ENCODE peak calls at places on chromosomes 12 and 14, in eight cellular contexts. R, I, P, B, T, E, W and Q are unnamed samples.

GRCh38 chr14:93064411-93065271 is 51.1 kb downstream of the ITPK1 start:
- DNase-seq in P (no peak), I (peak; percentile 60), E (no peak), T (no peak), R (no peak), W (no peak), B (no peak), Q (no peak)

GRCh38 chr12:105574056-105574715 is 243.7 kb downstream of the C12orf75 start:
- DNase-seq in R (no peak), T (no peak), E (no peak), I (no peak), P (no peak), B (no peak), W (no peak), Q (peak; percentile 48)

GRCh38 chr12:57864382-57864781 is 17.9 kb upstream of the CTDSP2 start:
- DNase-seq in B (no peak), T (no peak), P (no peak), W (no peak), R (no peak), I (peak; percentile 80), E (no peak), Q (no peak)

GRCh38 chr14:89773644-89774316 is 180.8 kb downstream of the EFCAB11 start:
- DNase-seq in W (peak; percentile 17), B (no peak), I (no peak), T (no peak), P (peak; percentile 42), E (peak; percentile 71), R (no peak), Q (peak; percentile 30)

GRCh38 chr14:69896080-69896479 is 16.9 kb downstream of the SMOC1 start:
- DNase-seq in B (no peak), P (no peak), E (no peak), W (no peak), T (no peak), R (no peak), I (no peak), Q (no peak)

GRCh38 chr12:105936496-105936895 is 202.3 kb downstream of the NUAK1 start:
- DNase-seq in R (no peak), T (no peak), E (no peak), P (no peak), I (no peak), W (no peak), B (no peak), Q (no peak)

GRCh38 chr12:6277982-6278438 is 32.5 kb upstream of the PLEKHG6 start:
- DNase-seq in P (no peak), W (no peak), I (no peak), R (no peak), E (no peak), B (no peak), T (no peak), Q (no peak)

GRCh38 chr14:68789798-68790655 is 2.8 kb downstream of the ZFP36L1 start:
- DNase-seq in T (no peak), E (no peak), P (peak; percentile 61), I (peak; percentile 66), B (no peak), W (peak; percentile 46), R (peak; percentile 39), Q (peak; percentile 49)

GRCh38 chr12:3631272-3631637 is 121.7 kb downstream of the CRACR2A start:
- DNase-seq in W (no peak), T (no peak), P (no peak), E (no peak), R (no peak), I (no peak), B (no peak), Q (no peak)

GRCh38 chr14:75303415-75303814 is 24.8 kb downstream of the FOS start:
- DNase-seq in T (no peak), R (peak; percentile 79), P (peak; percentile 44), B (peak; percentile 29), E (peak; percentile 78), W (peak; percentile 69), I (peak; percentile 83), Q (peak; percentile 71)

GRCh38 chr12:11855993-11856374 is 206.5 kb downstream of the ETV6 start:
- DNase-seq in E (peak; percentile 74), R (no peak), P (no peak), I (no peak), T (no peak), B (no peak), W (no peak), Q (no peak)

GRCh38 chr12:111673503-111673902 is 12.3 kb downstream of the BRAP start:
- DNase-seq in E (no peak), B (peak; percentile 5), R (peak; percentile 65), P (no peak), T (no peak), W (peak; percentile 37), I (peak; percentile 56), Q (peak; percentile 25)

GRCh38 chr14:50335989-50336391 is 23.9 kb downstream of the DMAC2L start:
- DNase-seq in B (peak; percentile 51), E (no peak), R (peak; percentile 40), W (peak; percentile 49), T (no peak), I (peak; percentile 44), P (no peak), Q (peak; percentile 27)

GRCh38 chr14:22900088-22900799 is 17.2 kb downstream of the REM2 start:
- DNase-seq in P (peak; percentile 65), W (peak; percentile 79), B (no peak), T (no peak), I (peak; percentile 78), E (peak; percentile 73), R (peak; percentile 81), Q (peak; percentile 76)

GRCh38 chr12:19154696-19155095 is 25.2 kb downstream of the PLEKHA5 start:
- DNase-seq in T (no peak), P (no peak), I (peak; percentile 18), R (peak; percentile 58), E (no peak), B (no peak), W (peak; percentile 27), Q (no peak)

GRCh38 chr12:39010406-39010805 is 105.0 kb upstream of the CPNE8 start:
- DNase-seq in B (no peak), W (no peak), E (no peak), R (no peak), P (no peak), I (no peak), T (no peak), Q (no peak)

GRCh38 chr14:88853129-88853528 is 28.7 kb downstream of the TTC8 start:
- DNase-seq in I (no peak), P (no peak), R (no peak), E (no peak), W (no peak), B (no peak), T (no peak), Q (no peak)

GRCh38 chr14:87494010-87494409 is 499.0 kb downstream of the GALC start:
- DNase-seq in T (no peak), P (peak; percentile 5), B (no peak), I (no peak), R (no peak), W (no peak), E (no peak), Q (no peak)

GRCh38 chr12:31018106-31018890 is 55.4 kb upstream of the DDX11 start:
- DNase-seq in E (no peak), I (no peak), T (no peak), W (no peak), P (no peak), R (no peak), B (no peak), Q (no peak)

GRCh38 chr12:4271433-4272013 is 2.0 kb upstream of the CCND2 start:
- DNase-seq in E (peak; percentile 53), I (peak; percentile 39), P (peak; percentile 21), B (no peak), R (no peak), T (no peak), W (peak; percentile 23), Q (no peak)

GRCh38 chr12:57214398-57214781 is 2.2 kb upstream of the NXPH4 start:
- DNase-seq in B (no peak), T (no peak), E (peak; percentile 63), I (peak; percentile 75), W (peak; percentile 42), P (no peak), R (peak; percentile 54), Q (peak; percentile 65)

GRCh38 chr12:81668475-81668874 is 90.7 kb downstream of the PPFIA2 start:
- DNase-seq in T (peak; percentile 92), E (no peak), W (peak; percentile 90), R (peak; percentile 80), I (peak; percentile 94), B (no peak), P (peak; percentile 88), Q (peak; percentile 50)

GRCh38 chr12:42486407-42486806 is 103.1 kb downstream of the PRICKLE1 start:
- DNase-seq in P (no peak), I (no peak), R (no peak), E (no peak), B (no peak), W (no peak), T (no peak), Q (no peak)

GRCh38 chr14:101636081-101636560 is 74.8 kb downstream of the DIO3 start:
- DNase-seq in R (no peak), I (no peak), E (no peak), B (no peak), W (no peak), P (no peak), T (no peak), Q (no peak)

GRCh38 chr12:87160848-87161601 is 868.2 kb downstream of the C12orf50 start:
- DNase-seq in W (no peak), R (no peak), I (peak; percentile 29), E (no peak), B (no peak), T (no peak), P (peak; percentile 44), Q (peak; percentile 5)

GRCh38 chr14:79809849-79810612 is 401.3 kb downstream of the DIO2 start:
- DNase-seq in T (no peak), R (peak; percentile 8), P (peak; percentile 2), B (no peak), W (peak; percentile 31), E (peak; percentile 1), I (peak; percentile 1), Q (peak; percentile 53)

GRCh38 chr14:70808402-70809237 is 693 bp downstream of the MAP3K9 start:
- DNase-seq in P (no peak), I (peak; percentile 24), W (no peak), E (no peak), R (no peak), B (no peak), T (no peak), Q (peak; percentile 25)

GRCh38 chr12:91511795-91512420 is 329.3 kb upstream of the DCN start:
- DNase-seq in I (no peak), T (no peak), E (no peak), P (no peak), R (no peak), W (no peak), B (no peak), Q (no peak)

GRCh38 chr14:75515631-75515999 is 6.7 kb upstream of the BATF start:
- DNase-seq in P (no peak), E (peak; percentile 22), I (no peak), B (peak; percentile 32), W (no peak), R (no peak), T (no peak), Q (no peak)

GRCh38 chr12:3920378-3921141 is 47.4 kb upstream of the PARP11 start:
- DNase-seq in E (no peak), P (peak; percentile 79), T (no peak), B (no peak), R (peak; percentile 15), I (no peak), W (peak; percentile 23), Q (no peak)

GRCh38 chr14:29805415-29806123 is 122.1 kb downstream of the PRKD1 start:
- DNase-seq in P (peak; percentile 69), B (no peak), E (no peak), W (peak; percentile 99), I (peak; percentile 87), R (peak; percentile 98), T (peak; percentile 90), Q (peak; percentile 84)